ENCODE peak calls at places on chromosomes 1 and 21, in five cellular contexts. C, Z, P, U and Q are unnamed samples.

GRCh38 chr1:157961805-157962762 is 31.4 kb upstream of the KIRREL1 start:
- DNase-seq in C (no peak), Z (peak; percentile 78), P (no peak), U (peak; percentile 88), Q (no peak)

GRCh38 chr1:220498188-220498587 is 29.7 kb upstream of the MARK1 start:
- DNase-seq in C (no peak), Z (peak; percentile 68), P (no peak), U (peak; percentile 95), Q (no peak)

GRCh38 chr1:184520343-184520742 is 133.5 kb downstream of the C1orf21 start:
- DNase-seq in C (no peak), Z (no peak), P (no peak), U (no peak), Q (no peak)

GRCh38 chr1:185652348-185652747 is 81.8 kb upstream of the HMCN1 start:
- DNase-seq in C (no peak), Z (no peak), P (no peak), U (peak; percentile 25), Q (no peak)

GRCh38 chr1:34705077-34705476 is 49.8 kb upstream of the GJB5 start:
- DNase-seq in C (no peak), Z (no peak), P (no peak), U (no peak), Q (no peak)

GRCh38 chr21:30153697-30154340 is 12.8 kb downstream of the CLDN17 start:
- DNase-seq in C (no peak), Z (peak; percentile 30), P (no peak), U (peak; percentile 78), Q (no peak)

GRCh38 chr1:115978292-115978941 is 2.1 kb downstream of the SLC22A15 start:
- DNase-seq in C (no peak), Z (no peak), P (no peak), U (no peak), Q (no peak)

GRCh38 chr1:203320546-203321272 is 15.4 kb downstream of the BTG2 start:
- DNase-seq in C (no peak), Z (no peak), P (peak; percentile 60), U (peak; percentile 76), Q (peak; percentile 78)

GRCh38 chr1:38680801-38681510 is 178.6 kb downstream of the RRAGC start:
- DNase-seq in C (no peak), Z (peak; percentile 39), P (no peak), U (peak; percentile 39), Q (no peak)

GRCh38 chr1:117427297-117427696 is 60.0 kb downstream of the MAN1A2 start:
- DNase-seq in C (no peak), Z (no peak), P (no peak), U (no peak), Q (no peak)

GRCh38 chr1:215526147-215526845 is 40.8 kb upstream of the KCTD3 start:
- DNase-seq in C (no peak), Z (peak; percentile 13), P (no peak), U (peak; percentile 64), Q (no peak)

GRCh38 chr1:201502511-201502857 is 4.4 kb downstream of the CSRP1 start:
- DNase-seq in C (no peak), Z (no peak), P (no peak), U (no peak), Q (no peak)

GRCh38 chr1:201310986-201311355 is 27.7 kb downstream of the PKP1 start:
- DNase-seq in C (no peak), Z (peak; percentile 93), P (no peak), U (peak; percentile 96), Q (no peak)

GRCh38 chr1:12615916-12616708 is 1.9 kb downstream of the DHRS3 start:
- DNase-seq in C (no peak), Z (peak; percentile 23), P (peak; percentile 69), U (peak; percentile 28), Q (peak; percentile 88)

GRCh38 chr1:54681396-54681795 is 34.3 kb upstream of the TTC4 start:
- DNase-seq in C (no peak), Z (peak; percentile 6), P (no peak), U (peak; percentile 16), Q (no peak)

GRCh38 chr1:107501081-107501605 is 360.3 kb downstream of the NTNG1 start:
- DNase-seq in C (no peak), Z (no peak), P (no peak), U (no peak), Q (no peak)

GRCh38 chr1:165747632-165748452 is 20.8 kb downstream of the TMCO1 start:
- DNase-seq in C (no peak), Z (no peak), P (no peak), U (no peak), Q (no peak)

GRCh38 chr1:37453647-37454046 is 20.7 kb upstream of the ZC3H12A start:
- DNase-seq in C (no peak), Z (no peak), P (no peak), U (no peak), Q (no peak)

GRCh38 chr1:175208773-175209492 is 16.4 kb upstream of the KIAA0040 start:
- DNase-seq in C (no peak), Z (no peak), P (no peak), U (no peak), Q (no peak)

GRCh38 chr1:156373546-156373945 is 4.5 kb downstream of the RHBG start:
- DNase-seq in C (no peak), Z (no peak), P (no peak), U (no peak), Q (no peak)

GRCh38 chr1:113396585-113396984 is 6.3 kb downstream of the MAGI3 start:
- DNase-seq in C (peak; percentile 4), Z (peak; percentile 75), P (no peak), U (peak; percentile 89), Q (no peak)

GRCh38 chr21:23455676-23456075 is 2151.6 kb downstream of the MRPL39 start:
- DNase-seq in C (no peak), Z (no peak), P (no peak), U (no peak), Q (no peak)

DNA sequence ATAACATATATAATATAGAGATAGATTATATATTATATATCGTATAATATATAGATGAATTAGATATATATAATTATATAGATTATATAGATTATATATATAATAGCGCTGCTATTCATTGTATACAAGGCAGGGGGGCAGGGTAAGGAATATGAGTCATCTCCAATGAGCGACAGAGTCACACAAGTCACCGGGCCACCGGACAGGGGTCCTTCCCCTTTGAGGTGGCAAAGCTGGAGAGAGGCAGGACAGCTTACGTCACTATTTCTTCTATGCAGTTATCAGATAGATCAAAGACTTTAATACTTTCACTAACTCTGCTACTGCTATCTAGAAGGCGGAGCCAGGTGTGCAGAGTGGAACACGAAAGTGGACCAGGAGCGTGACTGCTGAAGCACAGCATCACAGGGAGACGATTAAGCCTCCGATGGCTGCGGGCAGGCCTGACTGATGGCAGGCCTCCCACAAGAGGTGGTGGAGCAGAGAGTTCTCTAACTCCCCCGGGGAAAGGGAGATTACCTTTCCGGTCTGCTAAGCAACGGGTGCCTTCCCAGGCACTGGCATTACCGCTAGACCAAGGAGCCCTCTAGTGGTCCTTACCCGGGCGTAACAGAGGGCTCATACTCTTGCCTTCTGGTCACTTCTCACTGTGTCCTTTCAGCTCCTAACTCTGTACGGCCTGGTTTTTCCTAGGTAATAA is 2154.7 kb downstream of the MRPL39 start:
- DNase-seq in C (no peak), Z (no peak), P (no peak), U (no peak), Q (no peak)
- TF ChIP-seq CTCF in C (no peak), Z (peak; percentile 7), P (no peak), U (no peak), Q (no peak)

GRCh38 chr1:159247266-159247665 is 42.6 kb downstream of the ACKR1 start:
- DNase-seq in C (no peak), Z (no peak), P (no peak), U (peak; percentile 28), Q (no peak)

GRCh38 chr1:159248311-159248710 is 43.6 kb downstream of the ACKR1 start:
- DNase-seq in C (no peak), Z (no peak), P (no peak), U (peak; percentile 69), Q (no peak)

DNA sequence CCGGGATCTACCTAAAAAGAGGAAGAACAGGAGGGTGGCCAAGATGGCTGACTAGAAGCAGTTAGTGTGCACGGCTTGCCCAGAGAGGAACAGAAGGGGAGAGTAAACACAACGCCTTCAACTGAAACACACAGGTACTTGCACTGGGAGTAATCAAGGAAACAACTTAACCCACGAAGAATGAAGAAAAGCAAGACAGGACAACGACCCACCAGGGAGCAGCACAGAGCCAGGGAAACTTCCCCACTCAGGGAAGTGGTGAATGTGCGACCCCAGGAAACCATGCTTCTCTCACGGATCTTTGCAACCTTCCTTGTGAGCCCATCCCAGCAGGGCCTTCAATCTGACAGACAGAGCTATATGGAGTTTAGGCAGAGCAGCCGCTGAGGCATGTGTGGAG is 46.1 kb downstream of the ACKR1 start:
- DNase-seq in C (no peak), Z (no peak), P (no peak), U (no peak), Q (no peak)
- TF ChIP-seq CTCF in C (no peak), Z (no peak), P (no peak), U (no peak), Q (no peak)

GRCh38 chr1:155254228-155254713 is 1.0 kb downstream of the ENTREP3 start:
- DNase-seq in C (no peak), Z (no peak), P (no peak), U (no peak), Q (no peak)

GRCh38 chr1:155254714-155255242 is 505 bp downstream of the ENTREP3 start:
- DNase-seq in C (no peak), Z (no peak), P (no peak), U (no peak), Q (peak; percentile 75)

GRCh38 chr1:155251566-155251965 is 3.7 kb downstream of the ENTREP3 start:
- DNase-seq in C (no peak), Z (no peak), P (no peak), U (no peak), Q (no peak)

GRCh38 chr1:155253797-155254196 is 1.5 kb downstream of the ENTREP3 start:
- DNase-seq in C (no peak), Z (no peak), P (no peak), U (no peak), Q (no peak)

DNA sequence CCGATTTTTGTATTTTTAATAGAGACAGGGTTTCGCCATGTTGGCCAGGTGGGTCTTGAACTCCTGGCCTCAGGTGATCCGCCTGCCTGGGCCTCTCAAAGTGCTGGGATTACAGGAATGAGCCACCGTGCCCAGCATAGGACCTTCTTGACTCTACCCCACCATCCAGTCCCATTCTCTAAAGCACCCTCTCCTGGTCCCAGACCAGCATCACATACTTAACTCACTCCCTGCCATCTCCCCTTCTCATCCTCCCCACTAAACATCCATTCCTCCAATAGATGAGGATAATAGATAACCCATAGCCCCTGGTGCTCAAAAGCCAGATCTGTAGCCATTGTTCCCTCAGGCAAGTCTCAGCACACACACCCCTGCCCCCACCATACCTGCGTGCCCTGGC is 2.1 kb downstream of the ENTREP3 start:
- DNase-seq in C (no peak), Z (no peak), P (no peak), U (no peak), Q (no peak)
- TF ChIP-seq CTCF in C (peak; percentile 10), Z (no peak), P (no peak), U (no peak), Q (no peak)

DNA sequence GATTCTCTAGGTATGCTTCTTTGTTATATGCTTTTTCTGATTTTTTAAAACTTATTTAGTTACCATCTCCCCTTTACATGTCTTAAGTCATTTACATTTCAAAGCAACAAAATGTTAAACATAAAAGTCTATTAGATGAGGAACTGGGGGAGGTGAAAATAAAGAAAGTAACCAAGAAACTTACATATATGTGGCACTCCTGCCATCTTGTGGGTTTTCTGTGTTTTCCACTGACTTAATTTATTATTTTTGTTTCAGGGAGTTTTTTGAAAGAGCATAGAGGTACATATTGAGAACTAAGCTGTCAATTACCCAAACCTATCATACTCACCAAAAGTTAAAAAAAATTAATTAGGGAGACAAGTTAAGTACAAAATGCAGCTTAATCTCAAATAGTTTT is 1531.1 kb downstream of the MRPL39 start:
- DNase-seq in C (no peak), Z (no peak), P (no peak), U (no peak), Q (no peak)
- TF ChIP-seq CTCF in C (no peak), Z (no peak), P (no peak), U (no peak), Q (no peak)